ENCODE peak calls at places on chromosomes 5 and 9, in eight cellular contexts. M is GM23248; R is psoas muscle; G is lower lobe of right lung; I is cardiac muscle cell; E is kidney epithelial cell; U is left lung; F is CD8-positive, alpha-beta T cell. T is an unnamed sample. For H3K36me3, the result is how much of the 10 kb centered on the place peaks cover.

GRCh38 chr5:72268753-72269410 is 51.2 kb downstream of the MRPS27 start:
- DNase-seq in G (no peak), F (peak), M (peak), R (no peak), U (peak), I (peak), E (no peak), T (no peak)

GRCh38 chr5:146878471-146879172 is at the start of gene PPP2R2B:
- DNase-seq in I (peak), M (peak), U (peak), F (peak), E (no peak), R (peak), G (peak), T (no peak)

GRCh38 chr5:72063219-72063819 is 44.0 kb upstream of the MAP1B start:
- DNase-seq in M (peak), U (no peak), F (no peak), E (no peak), I (peak), G (no peak), R (no peak), T (no peak)

GRCh38 chr9:110115868-110116542 is 92.0 kb downstream of the C9orf152 start:
- DNase-seq in I (peak), R (no peak), E (no peak), M (peak), G (no peak), U (no peak), F (no peak), T (no peak)

GRCh38 chr5:116377276-116378006 is 197.2 kb downstream of the SEMA6A start:
- DNase-seq in G (no peak), R (no peak), I (no peak), E (no peak), F (no peak), M (no peak), U (no peak), T (no peak)

GRCh38 chr9:70229579-70229978 is 29.2 kb upstream of the SMC5 start:
- DNase-seq in F (no peak), R (no peak), E (no peak), U (no peak), G (no peak), M (peak), I (peak), T (no peak)

GRCh38 chr5:179410291-179411160 is 65.3 kb upstream of the ADAMTS2 start:
- DNase-seq in G (no peak), U (no peak), F (no peak), E (no peak), M (no peak), I (no peak), R (peak), T (no peak)

GRCh38 chr9:137382728-137383452 is 40.1 kb downstream of the EXD3 start:
- DNase-seq in M (no peak), U (peak), G (no peak), F (no peak), R (peak), E (no peak), I (no peak), T (no peak)

GRCh38 chr5:39394946-39395345 is 29.8 kb downstream of the DAB2 start:
- DNase-seq in F (no peak), R (no peak), G (no peak), M (peak), E (no peak), U (no peak), I (peak), T (no peak)

GRCh38 chr5:75660678-75661465 is 49.6 kb downstream of the ANKDD1B start:
- DNase-seq in U (no peak), M (no peak), G (no peak), R (no peak), F (no peak), I (no peak), E (no peak), T (no peak)

GRCh38 chr5:142888469-142889085 is 118.4 kb downstream of the ARHGAP26 start:
- DNase-seq in U (no peak), G (no peak), R (no peak), M (peak), E (no peak), I (peak), F (no peak), T (peak)

GRCh38 chr5:6759401-6759800 is 46.2 kb downstream of the TENT4A start:
- DNase-seq in M (no peak), G (no peak), F (no peak), R (no peak), E (peak), I (peak), U (no peak), T (no peak)

GRCh38 chr9:105063665-105064247 is 135.8 kb upstream of the ABCA1 start:
- DNase-seq in R (no peak), I (peak), G (no peak), E (peak), M (peak), F (no peak), U (peak), T (no peak)

GRCh38 chr5:118008779-118009178 is 979.6 kb downstream of the DTWD2 start:
- DNase-seq in I (no peak), M (no peak), U (no peak), R (no peak), E (no peak), F (no peak), G (no peak), T (no peak)

GRCh38 chr5:118009761-118010297 is 978.5 kb downstream of the DTWD2 start:
- DNase-seq in U (no peak), R (no peak), G (no peak), I (no peak), E (no peak), F (no peak), M (no peak), T (no peak)

GRCh38 chr5:118006229-118006628 is 982.1 kb downstream of the DTWD2 start:
- DNase-seq in U (no peak), F (no peak), E (no peak), G (no peak), I (no peak), R (no peak), M (no peak), T (no peak)

GRCh38 chr5:118007262-118007661 is 981.1 kb downstream of the DTWD2 start:
- DNase-seq in G (no peak), M (no peak), F (no peak), E (no peak), U (no peak), R (no peak), I (peak), T (no peak)
- H3K36me3 ChIP-seq in G (under half), M (under half), F (under half), E (under half), U (under half), R (under half), I (under half), T (under half)

DNA sequence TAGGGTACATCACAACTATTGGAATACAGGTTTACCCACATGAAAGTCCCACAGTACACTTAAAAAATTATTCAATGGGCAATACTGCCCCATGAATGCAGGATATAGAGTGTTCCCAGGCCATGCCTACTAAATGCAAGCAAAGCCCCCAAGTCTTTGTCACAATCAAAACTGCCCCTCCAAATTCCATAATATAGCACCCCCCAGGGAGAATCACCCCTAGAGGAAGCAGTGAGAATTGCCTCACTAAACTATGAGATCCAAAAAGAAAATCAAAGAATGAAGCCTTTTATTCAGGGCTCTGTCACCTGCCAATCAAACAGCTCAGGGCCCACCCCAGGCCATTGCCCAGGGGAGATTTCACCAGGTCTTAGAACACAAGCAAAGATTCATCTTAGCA is 90.8 kb downstream of the ATPSCKMT start:
- DNase-seq in U (no peak), F (no peak), R (no peak), E (no peak), G (no peak), I (no peak), M (no peak), T (no peak)
- H3K36me3 ChIP-seq in U (under half), F (under half), R (under half), E (under half), G (under half), I (under half), M (under half), T (under half)

GRCh38 chr5:34765662-34766061 is 73.3 kb upstream of the TTC23L start:
- DNase-seq in F (no peak), G (no peak), I (no peak), U (no peak), R (no peak), E (no peak), M (no peak), T (no peak)

GRCh38 chr5:34756781-34757624 is 82.0 kb upstream of the TTC23L start:
- DNase-seq in E (peak), G (no peak), M (no peak), F (no peak), I (no peak), U (no peak), R (no peak), T (no peak)

GRCh38 chr5:34767127-34767526 is 71.8 kb upstream of the TTC23L start:
- DNase-seq in F (no peak), G (no peak), E (no peak), I (no peak), R (no peak), U (no peak), M (no peak), T (no peak)

GRCh38 chr5:34758514-34758913 is 80.5 kb upstream of the TTC23L start:
- DNase-seq in E (no peak), G (no peak), F (no peak), I (no peak), U (no peak), R (no peak), M (no peak), T (no peak)

GRCh38 chr5:34762321-34762871 is 76.6 kb upstream of the TTC23L start:
- DNase-seq in E (no peak), G (no peak), M (peak), I (peak), F (no peak), U (no peak), R (peak), T (no peak)
- H3K36me3 ChIP-seq in E (under half), G (under half), M (under half), I (under half), F (under half), U (under half), R (under half), T (under half)

GRCh38 chr9:37538099-37538498 is 38.1 kb downstream of the FBXO10 start:
- DNase-seq in R (no peak), I (no peak), G (no peak), U (no peak), E (no peak), M (no peak), F (no peak), T (no peak)
- H3K36me3 ChIP-seq in R (half or more), I (under half), G (under half), U (under half), E (under half), M (under half), F (under half), T (under half)